ENCODE peak calls at places on chromosomes 3 and 15, in ten cellular contexts. One of them, this sample, is unnamed.

GRCh38 chr3:187976361-187976900 is 177.5 kb upstream of the LPP start:
- DNase-seq in upper lobe of left lung: no peak
- DNase-seq in transverse colon: no peak
- DNase-seq in GM12878: no peak
- DNase-seq in breast epithelium: no peak
- DNase-seq in stomach: no peak
- DNase-seq in HepG2: no peak
- DNase-seq in prostate gland: no peak
- DNase-seq in K562: no peak
- DNase-seq in sigmoid colon: no peak
- DNase-seq in this sample: no peak

GRCh38 chr3:189186093-189186492 is 14.3 kb downstream of the TPRG1 start:
- DNase-seq in upper lobe of left lung: peak; percentile 53
- DNase-seq in transverse colon: no peak
- DNase-seq in GM12878: no peak
- DNase-seq in breast epithelium: no peak
- DNase-seq in stomach: no peak
- DNase-seq in HepG2: no peak
- DNase-seq in prostate gland: no peak
- DNase-seq in K562: no peak
- DNase-seq in sigmoid colon: no peak
- DNase-seq in this sample: no peak

GRCh38 chr15:67783303-67783702 is 42.0 kb upstream of the SKOR1 start:
- DNase-seq in upper lobe of left lung: no peak
- DNase-seq in transverse colon: peak; percentile 28
- DNase-seq in GM12878: peak; percentile 87
- DNase-seq in breast epithelium: no peak
- DNase-seq in stomach: no peak
- DNase-seq in HepG2: no peak
- DNase-seq in prostate gland: no peak
- DNase-seq in K562: no peak
- DNase-seq in sigmoid colon: no peak
- DNase-seq in this sample: no peak

GRCh38 chr15:89406756-89407650 is 72.4 kb upstream of the POLG start:
- DNase-seq in upper lobe of left lung: no peak
- DNase-seq in transverse colon: no peak
- DNase-seq in GM12878: no peak
- DNase-seq in breast epithelium: no peak
- DNase-seq in stomach: no peak
- DNase-seq in HepG2: no peak
- DNase-seq in prostate gland: no peak
- DNase-seq in K562: no peak
- DNase-seq in sigmoid colon: no peak
- DNase-seq in this sample: no peak

GRCh38 chr3:118269537-118270125 is 765.0 kb downstream of the IGSF11 start:
- DNase-seq in upper lobe of left lung: no peak
- DNase-seq in transverse colon: no peak
- DNase-seq in GM12878: no peak
- DNase-seq in breast epithelium: no peak
- DNase-seq in stomach: no peak
- DNase-seq in HepG2: no peak
- DNase-seq in prostate gland: no peak
- DNase-seq in K562: no peak
- DNase-seq in sigmoid colon: no peak
- DNase-seq in this sample: no peak

GRCh38 chr15:29978411-29979382 is 104.1 kb upstream of the GOLGA8J start:
- DNase-seq in upper lobe of left lung: no peak
- DNase-seq in transverse colon: no peak
- DNase-seq in GM12878: no peak
- DNase-seq in breast epithelium: no peak
- DNase-seq in stomach: no peak
- DNase-seq in HepG2: no peak
- DNase-seq in prostate gland: no peak
- DNase-seq in K562: no peak
- DNase-seq in sigmoid colon: no peak
- DNase-seq in this sample: no peak

GRCh38 chr15:71538181-71538580 is 272.2 kb upstream of the NR2E3 start:
- DNase-seq in upper lobe of left lung: no peak
- DNase-seq in transverse colon: no peak
- DNase-seq in GM12878: no peak
- DNase-seq in breast epithelium: no peak
- DNase-seq in stomach: no peak
- DNase-seq in HepG2: no peak
- DNase-seq in prostate gland: no peak
- DNase-seq in K562: no peak
- DNase-seq in sigmoid colon: no peak
- DNase-seq in this sample: no peak

GRCh38 chr3:16088496-16088895 is 86.0 kb upstream of the GALNT15 start:
- DNase-seq in upper lobe of left lung: no peak
- DNase-seq in transverse colon: no peak
- DNase-seq in GM12878: no peak
- DNase-seq in breast epithelium: no peak
- DNase-seq in stomach: no peak
- DNase-seq in HepG2: no peak
- DNase-seq in prostate gland: no peak
- DNase-seq in K562: no peak
- DNase-seq in sigmoid colon: no peak
- DNase-seq in this sample: no peak

GRCh38 chr15:73081321-73081958 is 29.2 kb downstream of the NEO1 start:
- DNase-seq in upper lobe of left lung: no peak
- DNase-seq in transverse colon: no peak
- DNase-seq in GM12878: no peak
- DNase-seq in breast epithelium: no peak
- DNase-seq in stomach: no peak
- DNase-seq in HepG2: peak; percentile 41
- DNase-seq in prostate gland: peak; percentile 54
- DNase-seq in K562: peak; percentile 8
- DNase-seq in sigmoid colon: no peak
- DNase-seq in this sample: no peak

GRCh38 chr3:177306252-177306651 is 109.0 kb upstream of the TBL1XR1 start:
- DNase-seq in upper lobe of left lung: no peak
- DNase-seq in transverse colon: no peak
- DNase-seq in GM12878: no peak
- DNase-seq in breast epithelium: no peak
- DNase-seq in stomach: no peak
- DNase-seq in HepG2: no peak
- DNase-seq in prostate gland: no peak
- DNase-seq in K562: no peak
- DNase-seq in sigmoid colon: no peak
- DNase-seq in this sample: no peak

GRCh38 chr3:177314897-177315296 is 117.6 kb upstream of the TBL1XR1 start:
- DNase-seq in upper lobe of left lung: no peak
- DNase-seq in transverse colon: no peak
- DNase-seq in GM12878: no peak
- DNase-seq in breast epithelium: no peak
- DNase-seq in stomach: no peak
- DNase-seq in HepG2: no peak
- DNase-seq in prostate gland: no peak
- DNase-seq in K562: no peak
- DNase-seq in sigmoid colon: no peak
- DNase-seq in this sample: no peak

GRCh38 chr3:177312491-177312890 is 115.2 kb upstream of the TBL1XR1 start:
- DNase-seq in upper lobe of left lung: no peak
- DNase-seq in transverse colon: no peak
- DNase-seq in GM12878: no peak
- DNase-seq in breast epithelium: no peak
- DNase-seq in stomach: no peak
- DNase-seq in HepG2: no peak
- DNase-seq in prostate gland: no peak
- DNase-seq in K562: no peak
- DNase-seq in sigmoid colon: no peak
- DNase-seq in this sample: no peak

GRCh38 chr3:177307391-177307790 is 110.1 kb upstream of the TBL1XR1 start:
- DNase-seq in upper lobe of left lung: no peak
- DNase-seq in transverse colon: no peak
- DNase-seq in GM12878: no peak
- DNase-seq in breast epithelium: no peak
- DNase-seq in stomach: no peak
- DNase-seq in HepG2: no peak
- DNase-seq in prostate gland: no peak
- DNase-seq in K562: no peak
- DNase-seq in sigmoid colon: no peak
- DNase-seq in this sample: no peak

DNA sequence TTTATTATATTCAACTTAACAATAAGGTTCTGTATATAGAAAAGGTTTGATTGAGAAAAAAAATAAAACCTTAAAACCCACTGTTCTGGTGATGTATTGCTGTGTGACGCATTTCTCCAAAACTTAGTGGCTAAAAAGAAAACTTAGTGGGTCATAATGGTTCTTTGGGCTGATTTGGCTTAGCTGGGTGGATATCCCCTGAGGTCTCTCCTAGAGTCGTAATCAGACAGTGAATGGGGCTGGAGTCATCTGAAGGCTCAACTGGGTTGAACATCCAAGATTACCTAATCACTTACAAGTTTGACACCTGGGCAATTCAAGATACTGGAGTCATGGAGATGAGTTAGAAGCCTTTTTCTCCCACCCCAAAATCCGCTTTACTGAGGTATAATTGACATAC is 111.6 kb upstream of the TBL1XR1 start:
- DNase-seq in upper lobe of left lung: no peak
- DNase-seq in transverse colon: no peak
- DNase-seq in GM12878: no peak
- DNase-seq in breast epithelium: no peak
- DNase-seq in stomach: no peak
- DNase-seq in HepG2: no peak
- DNase-seq in prostate gland: no peak
- DNase-seq in K562: no peak
- DNase-seq in sigmoid colon: no peak
- DNase-seq in this sample: no peak
- H3K4me3 ChIP-seq in upper lobe of left lung: no peak overlapping the region
- H3K4me3 ChIP-seq in transverse colon: no peak overlapping the region
- H3K4me3 ChIP-seq in GM12878: no peak overlapping the region
- H3K4me3 ChIP-seq in breast epithelium: no peak overlapping the region
- H3K4me3 ChIP-seq in stomach: no peak overlapping the region
- H3K4me3 ChIP-seq in HepG2: no peak overlapping the region
- H3K4me3 ChIP-seq in prostate gland: no peak overlapping the region
- H3K4me3 ChIP-seq in K562: no peak overlapping the region
- H3K4me3 ChIP-seq in sigmoid colon: no peak overlapping the region
- H3K4me3 ChIP-seq in this sample: no peak overlapping the region

GRCh38 chr15:65620833-65621232 is 905 bp upstream of the SLC24A1 start:
- DNase-seq in upper lobe of left lung: no peak
- DNase-seq in transverse colon: no peak
- DNase-seq in GM12878: no peak
- DNase-seq in breast epithelium: no peak
- DNase-seq in stomach: no peak
- DNase-seq in HepG2: no peak
- DNase-seq in prostate gland: no peak
- DNase-seq in K562: no peak
- DNase-seq in sigmoid colon: no peak
- DNase-seq in this sample: no peak
- TF ChIP-seq POLR2AphosphoS5 in upper lobe of left lung: no peak
- TF ChIP-seq POLR2AphosphoS5 in transverse colon: no peak
- TF ChIP-seq POLR2AphosphoS5 in GM12878: no peak
- TF ChIP-seq POLR2AphosphoS5 in breast epithelium: no peak
- TF ChIP-seq POLR2AphosphoS5 in stomach: no peak
- TF ChIP-seq POLR2AphosphoS5 in HepG2: no peak
- TF ChIP-seq POLR2AphosphoS5 in prostate gland: no peak
- TF ChIP-seq POLR2AphosphoS5 in K562: no peak
- TF ChIP-seq POLR2AphosphoS5 in sigmoid colon: no peak
- TF ChIP-seq POLR2AphosphoS5 in this sample: no peak

GRCh38 chr3:183553263-183554026 is 2.1 kb downstream of the KLHL6 start:
- DNase-seq in upper lobe of left lung: no peak
- DNase-seq in transverse colon: no peak
- DNase-seq in GM12878: no peak
- DNase-seq in breast epithelium: no peak
- DNase-seq in stomach: no peak
- DNase-seq in HepG2: no peak
- DNase-seq in prostate gland: no peak
- DNase-seq in K562: no peak
- DNase-seq in sigmoid colon: no peak
- DNase-seq in this sample: no peak

GRCh38 chr3:183560607-183561006 is 5.1 kb upstream of the KLHL6 start:
- DNase-seq in upper lobe of left lung: peak; percentile 70
- DNase-seq in transverse colon: no peak
- DNase-seq in GM12878: no peak
- DNase-seq in breast epithelium: no peak
- DNase-seq in stomach: no peak
- DNase-seq in HepG2: no peak
- DNase-seq in prostate gland: no peak
- DNase-seq in K562: no peak
- DNase-seq in sigmoid colon: no peak
- DNase-seq in this sample: no peak

GRCh38 chr3:183554377-183554776 is 1.1 kb downstream of the KLHL6 start:
- DNase-seq in upper lobe of left lung: no peak
- DNase-seq in transverse colon: no peak
- DNase-seq in GM12878: no peak
- DNase-seq in breast epithelium: no peak
- DNase-seq in stomach: no peak
- DNase-seq in HepG2: no peak
- DNase-seq in prostate gland: no peak
- DNase-seq in K562: no peak
- DNase-seq in sigmoid colon: no peak
- DNase-seq in this sample: no peak

GRCh38 chr3:183551930-183552329 is 3.6 kb downstream of the KLHL6 start:
- DNase-seq in upper lobe of left lung: no peak
- DNase-seq in transverse colon: no peak
- DNase-seq in GM12878: no peak
- DNase-seq in breast epithelium: no peak
- DNase-seq in stomach: no peak
- DNase-seq in HepG2: no peak
- DNase-seq in prostate gland: no peak
- DNase-seq in K562: no peak
- DNase-seq in sigmoid colon: no peak
- DNase-seq in this sample: no peak

DNA sequence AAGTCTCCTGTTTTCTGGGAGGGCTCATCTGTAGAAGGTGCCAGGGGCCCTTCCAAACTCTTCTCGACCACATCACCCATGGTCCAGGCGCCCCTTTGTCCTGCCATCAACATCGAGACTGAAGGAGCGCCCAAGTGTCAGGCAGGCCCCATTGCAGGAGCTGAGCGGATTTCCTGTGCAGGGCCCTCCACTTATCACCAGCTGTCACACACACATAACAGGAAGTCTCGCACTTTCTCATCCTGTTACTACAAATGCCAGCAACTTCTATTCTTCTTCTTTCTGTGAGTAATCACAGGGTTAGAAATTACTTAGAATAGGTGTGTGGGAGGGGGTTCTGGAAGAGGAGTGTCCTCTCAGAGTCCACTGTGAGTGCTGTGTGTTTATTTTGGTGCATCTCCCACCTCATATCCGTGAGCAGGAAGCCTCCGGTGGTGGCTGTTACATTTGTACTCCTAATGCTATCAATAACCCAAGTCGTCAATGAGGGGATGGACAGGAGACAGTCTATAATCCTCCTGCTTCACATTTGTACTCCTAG is at the start of gene KLHL6:
- DNase-seq in upper lobe of left lung: peak; percentile 73
- DNase-seq in transverse colon: peak; percentile 65
- DNase-seq in GM12878: peak; percentile 64
- DNase-seq in breast epithelium: no peak
- DNase-seq in stomach: peak; percentile 40
- DNase-seq in HepG2: no peak
- DNase-seq in prostate gland: no peak
- DNase-seq in K562: peak; percentile 40
- DNase-seq in sigmoid colon: no peak
- DNase-seq in this sample: no peak
- TF ChIP-seq POLR2A in upper lobe of left lung: no peak
- TF ChIP-seq POLR2A in transverse colon: peak; percentile 63
- TF ChIP-seq POLR2A in GM12878: peak; percentile 85
- TF ChIP-seq POLR2A in breast epithelium: no peak
- TF ChIP-seq POLR2A in stomach: no peak
- TF ChIP-seq POLR2A in HepG2: no peak
- TF ChIP-seq POLR2A in prostate gland: no peak
- TF ChIP-seq POLR2A in K562: no peak
- TF ChIP-seq POLR2A in sigmoid colon: no peak
- TF ChIP-seq POLR2A in this sample: peak; percentile 30

GRCh38 chr15:63372753-63373152 is 8.9 kb downstream of the CA12 start:
- DNase-seq in upper lobe of left lung: no peak
- DNase-seq in transverse colon: no peak
- DNase-seq in GM12878: no peak
- DNase-seq in breast epithelium: no peak
- DNase-seq in stomach: no peak
- DNase-seq in HepG2: no peak
- DNase-seq in prostate gland: no peak
- DNase-seq in K562: no peak
- DNase-seq in sigmoid colon: peak; percentile 46
- DNase-seq in this sample: no peak
- H3K4me3 ChIP-seq in upper lobe of left lung: no peak overlapping the region
- H3K4me3 ChIP-seq in transverse colon: no peak overlapping the region
- H3K4me3 ChIP-seq in GM12878: no peak overlapping the region
- H3K4me3 ChIP-seq in breast epithelium: no peak overlapping the region
- H3K4me3 ChIP-seq in stomach: no peak overlapping the region
- H3K4me3 ChIP-seq in HepG2: no peak overlapping the region
- H3K4me3 ChIP-seq in prostate gland: no peak overlapping the region
- H3K4me3 ChIP-seq in K562: no peak overlapping the region
- H3K4me3 ChIP-seq in sigmoid colon: no peak overlapping the region
- H3K4me3 ChIP-seq in this sample: no peak overlapping the region